ENCODE peak calls at places on chromosomes 3 and 15, in ten cellular contexts. One of them, this sample, is unnamed.

GRCh38 chr3:142501004-142501926 is 53.4 kb upstream of the XRN1 start:
- DNase-seq in neural progenitor cell: no peak
- DNase-seq in HFF-Myc: peak
- DNase-seq in A549: no peak
- DNase-seq in GM23338: no peak
- DNase-seq in fibroblast of lung: peak
- DNase-seq in stomach: no peak
- DNase-seq in fibroblast of mammary gland: peak
- DNase-seq in choroid plexus epithelial cell: peak
- DNase-seq in vagina: no peak
- DNase-seq in this sample: peak

GRCh38 chr3:108130247-108130646 is 39.4 kb upstream of the CD47 start:
- DNase-seq in fibroblast of lung: no peak
- DNase-seq in choroid plexus epithelial cell: no peak
- DNase-seq in vagina: no peak
- DNase-seq in GM23338: no peak
- DNase-seq in HFF-Myc: no peak
- DNase-seq in stomach: no peak
- DNase-seq in fibroblast of mammary gland: no peak
- DNase-seq in A549: no peak
- DNase-seq in neural progenitor cell: no peak
- DNase-seq in this sample: no peak

GRCh38 chr3:48684480-48685143 is 1.1 kb downstream of the NCKIPSD start:
- DNase-seq in stomach: no peak
- DNase-seq in A549: no peak
- DNase-seq in fibroblast of mammary gland: peak
- DNase-seq in vagina: no peak
- DNase-seq in GM23338: peak
- DNase-seq in neural progenitor cell: no peak
- DNase-seq in HFF-Myc: no peak
- DNase-seq in choroid plexus epithelial cell: peak
- DNase-seq in fibroblast of lung: no peak
- DNase-seq in this sample: no peak

GRCh38 chr3:24562874-24563273 is 68.2 kb upstream of the THRB start:
- DNase-seq in GM23338: no peak
- DNase-seq in neural progenitor cell: no peak
- DNase-seq in vagina: no peak
- DNase-seq in A549: no peak
- DNase-seq in choroid plexus epithelial cell: peak
- DNase-seq in stomach: no peak
- DNase-seq in fibroblast of lung: peak
- DNase-seq in fibroblast of mammary gland: peak
- DNase-seq in HFF-Myc: no peak
- DNase-seq in this sample: no peak

GRCh38 chr3:134810052-134810435 is 15.0 kb downstream of the EPHB1 start:
- DNase-seq in HFF-Myc: no peak
- DNase-seq in neural progenitor cell: no peak
- DNase-seq in vagina: no peak
- DNase-seq in fibroblast of mammary gland: no peak
- DNase-seq in A549: no peak
- DNase-seq in fibroblast of lung: no peak
- DNase-seq in stomach: no peak
- DNase-seq in GM23338: peak
- DNase-seq in choroid plexus epithelial cell: no peak
- DNase-seq in this sample: no peak

GRCh38 chr3:45437388-45437787 is 49.0 kb downstream of the LARS2 start:
- DNase-seq in A549: no peak
- DNase-seq in neural progenitor cell: no peak
- DNase-seq in HFF-Myc: no peak
- DNase-seq in choroid plexus epithelial cell: peak
- DNase-seq in fibroblast of mammary gland: peak
- DNase-seq in stomach: no peak
- DNase-seq in GM23338: no peak
- DNase-seq in vagina: no peak
- DNase-seq in fibroblast of lung: no peak
- DNase-seq in this sample: no peak

GRCh38 chr15:46681901-46682300 is 1035.4 kb upstream of the SEMA6D start:
- DNase-seq in GM23338: no peak
- DNase-seq in stomach: no peak
- DNase-seq in HFF-Myc: no peak
- DNase-seq in fibroblast of mammary gland: no peak
- DNase-seq in A549: no peak
- DNase-seq in choroid plexus epithelial cell: no peak
- DNase-seq in vagina: no peak
- DNase-seq in fibroblast of lung: no peak
- DNase-seq in neural progenitor cell: no peak
- DNase-seq in this sample: no peak

GRCh38 chr3:13379191-13379830 is 40.8 kb downstream of the NUP210 start:
- DNase-seq in fibroblast of mammary gland: peak
- DNase-seq in fibroblast of lung: peak
- DNase-seq in A549: no peak
- DNase-seq in choroid plexus epithelial cell: peak
- DNase-seq in stomach: no peak
- DNase-seq in HFF-Myc: no peak
- DNase-seq in vagina: no peak
- DNase-seq in neural progenitor cell: no peak
- DNase-seq in GM23338: no peak
- DNase-seq in this sample: peak

GRCh38 chr3:148004331-148004730 is 595.2 kb downstream of the ZIC1 start:
- DNase-seq in vagina: no peak
- DNase-seq in GM23338: peak
- DNase-seq in A549: no peak
- DNase-seq in neural progenitor cell: peak
- DNase-seq in choroid plexus epithelial cell: no peak
- DNase-seq in HFF-Myc: no peak
- DNase-seq in fibroblast of mammary gland: no peak
- DNase-seq in stomach: no peak
- DNase-seq in fibroblast of lung: no peak
- DNase-seq in this sample: no peak

GRCh38 chr3:50190921-50191660 is at the start of gene GNAT1:
- DNase-seq in GM23338: no peak
- DNase-seq in stomach: no peak
- DNase-seq in vagina: no peak
- DNase-seq in fibroblast of lung: no peak
- DNase-seq in choroid plexus epithelial cell: no peak
- DNase-seq in HFF-Myc: no peak
- DNase-seq in neural progenitor cell: no peak
- DNase-seq in A549: no peak
- DNase-seq in fibroblast of mammary gland: no peak
- DNase-seq in this sample: no peak

GRCh38 chr15:69217381-69217780 is 56.9 kb downstream of the GLCE start:
- DNase-seq in GM23338: no peak
- DNase-seq in fibroblast of mammary gland: no peak
- DNase-seq in choroid plexus epithelial cell: no peak
- DNase-seq in neural progenitor cell: no peak
- DNase-seq in stomach: no peak
- DNase-seq in vagina: no peak
- DNase-seq in A549: no peak
- DNase-seq in fibroblast of lung: no peak
- DNase-seq in HFF-Myc: no peak
- DNase-seq in this sample: no peak

GRCh38 chr3:181932039-181932438 is 220.3 kb downstream of the SOX2 start:
- DNase-seq in vagina: no peak
- DNase-seq in stomach: no peak
- DNase-seq in fibroblast of mammary gland: no peak
- DNase-seq in choroid plexus epithelial cell: no peak
- DNase-seq in neural progenitor cell: no peak
- DNase-seq in HFF-Myc: no peak
- DNase-seq in fibroblast of lung: no peak
- DNase-seq in GM23338: no peak
- DNase-seq in A549: no peak
- DNase-seq in this sample: no peak

GRCh38 chr3:181940703-181941102 is 229.0 kb downstream of the SOX2 start:
- DNase-seq in choroid plexus epithelial cell: no peak
- DNase-seq in A549: no peak
- DNase-seq in neural progenitor cell: no peak
- DNase-seq in fibroblast of mammary gland: no peak
- DNase-seq in stomach: no peak
- DNase-seq in fibroblast of lung: no peak
- DNase-seq in HFF-Myc: no peak
- DNase-seq in GM23338: peak
- DNase-seq in vagina: no peak
- DNase-seq in this sample: no peak

GRCh38 chr3:181933052-181933618 is 221.4 kb downstream of the SOX2 start:
- DNase-seq in A549: no peak
- DNase-seq in neural progenitor cell: no peak
- DNase-seq in fibroblast of lung: no peak
- DNase-seq in stomach: no peak
- DNase-seq in HFF-Myc: no peak
- DNase-seq in vagina: no peak
- DNase-seq in choroid plexus epithelial cell: no peak
- DNase-seq in fibroblast of mammary gland: no peak
- DNase-seq in GM23338: no peak
- DNase-seq in this sample: no peak

GRCh38 chr3:181936774-181937173 is 225.0 kb downstream of the SOX2 start:
- DNase-seq in fibroblast of mammary gland: no peak
- DNase-seq in choroid plexus epithelial cell: no peak
- DNase-seq in HFF-Myc: no peak
- DNase-seq in A549: no peak
- DNase-seq in fibroblast of lung: no peak
- DNase-seq in vagina: no peak
- DNase-seq in neural progenitor cell: no peak
- DNase-seq in stomach: no peak
- DNase-seq in GM23338: no peak
- DNase-seq in this sample: no peak

GRCh38 chr3:181935915-181936314 is 224.2 kb downstream of the SOX2 start:
- DNase-seq in HFF-Myc: no peak
- DNase-seq in A549: no peak
- DNase-seq in stomach: no peak
- DNase-seq in fibroblast of lung: no peak
- DNase-seq in fibroblast of mammary gland: no peak
- DNase-seq in GM23338: no peak
- DNase-seq in neural progenitor cell: no peak
- DNase-seq in vagina: no peak
- DNase-seq in choroid plexus epithelial cell: no peak
- DNase-seq in this sample: no peak
- TF ChIP-seq CTCF in HFF-Myc: no peak
- TF ChIP-seq CTCF in A549: no peak
- TF ChIP-seq CTCF in stomach: no peak
- TF ChIP-seq CTCF in fibroblast of lung: no peak
- TF ChIP-seq CTCF in fibroblast of mammary gland: no peak
- TF ChIP-seq CTCF in GM23338: peak
- TF ChIP-seq CTCF in neural progenitor cell: no peak
- TF ChIP-seq CTCF in vagina: no peak
- TF ChIP-seq CTCF in choroid plexus epithelial cell: no peak
- TF ChIP-seq CTCF in this sample: no peak

DNA sequence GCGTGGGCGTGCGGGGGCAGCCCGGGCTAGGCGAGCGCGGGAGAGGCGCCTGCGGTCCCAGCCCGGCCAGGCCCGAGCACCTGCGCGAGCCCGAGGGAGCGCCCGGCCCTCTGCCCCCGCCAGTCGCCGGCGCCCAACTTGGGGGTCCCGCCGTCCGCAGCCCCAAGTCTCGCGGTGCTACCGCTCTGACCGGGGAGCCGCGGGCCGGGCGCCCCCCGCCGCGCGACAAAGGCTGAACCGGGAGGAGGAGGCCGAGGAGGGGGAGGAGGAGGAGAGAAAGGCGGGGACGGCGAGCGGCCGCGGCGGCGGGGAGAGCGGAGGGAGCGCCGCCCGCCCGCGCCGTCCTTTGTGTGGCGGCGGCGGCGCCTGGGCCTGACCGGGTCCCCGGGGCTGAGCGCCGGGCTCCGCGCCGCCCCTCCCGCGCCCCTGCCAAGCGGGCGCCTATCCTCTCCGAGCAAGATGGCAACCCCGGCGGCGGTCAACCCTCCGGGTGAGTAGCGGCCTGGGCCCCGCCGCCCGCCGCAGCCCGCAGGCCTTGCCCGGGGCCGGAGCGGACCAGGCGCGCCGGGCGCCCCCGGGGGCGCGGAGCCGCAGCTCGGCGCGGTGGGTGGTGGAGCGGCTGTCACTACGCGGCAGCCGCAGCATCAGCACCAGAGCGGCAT is at the start of gene ARNT2:
- DNase-seq in choroid plexus epithelial cell: no peak
- DNase-seq in neural progenitor cell: peak
- DNase-seq in fibroblast of mammary gland: no peak
- DNase-seq in vagina: no peak
- DNase-seq in A549: peak
- DNase-seq in stomach: no peak
- DNase-seq in fibroblast of lung: peak
- DNase-seq in GM23338: peak
- DNase-seq in HFF-Myc: no peak
- DNase-seq in this sample: no peak
- H3K4me3 ChIP-seq in choroid plexus epithelial cell: peak
- H3K4me3 ChIP-seq in neural progenitor cell: peak
- H3K4me3 ChIP-seq in fibroblast of mammary gland: peak
- H3K4me3 ChIP-seq in vagina: peak
- H3K4me3 ChIP-seq in A549: peak
- H3K4me3 ChIP-seq in stomach: peak
- H3K4me3 ChIP-seq in fibroblast of lung: peak
- H3K4me3 ChIP-seq in GM23338: peak
- H3K4me3 ChIP-seq in HFF-Myc: peak
- H3K4me3 ChIP-seq in this sample: peak

DNA sequence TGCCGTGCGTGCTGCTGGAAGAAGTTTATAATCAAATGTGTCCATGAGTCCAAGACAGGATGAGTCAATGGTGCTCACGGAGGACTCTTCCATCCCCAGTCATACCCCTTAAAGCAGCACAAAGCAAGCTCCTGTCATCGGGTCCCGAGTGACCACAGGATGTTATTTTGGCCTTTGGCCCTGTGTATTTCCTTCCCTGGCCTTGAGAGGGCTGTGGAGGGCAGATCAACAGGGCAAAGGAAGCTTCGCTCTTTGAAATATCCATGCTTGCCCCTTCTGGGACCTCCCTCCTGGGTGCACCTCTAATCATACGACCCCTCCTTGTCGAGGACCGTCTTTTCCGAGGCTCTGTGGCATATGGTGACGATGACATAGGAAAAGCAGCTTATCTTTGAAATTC is 93.4 kb downstream of the SLCO3A1 start:
- DNase-seq in vagina: no peak
- DNase-seq in stomach: no peak
- DNase-seq in A549: no peak
- DNase-seq in fibroblast of lung: no peak
- DNase-seq in neural progenitor cell: peak
- DNase-seq in HFF-Myc: no peak
- DNase-seq in GM23338: peak
- DNase-seq in choroid plexus epithelial cell: no peak
- DNase-seq in fibroblast of mammary gland: no peak
- DNase-seq in this sample: no peak
- TF ChIP-seq CTCF in vagina: no peak
- TF ChIP-seq CTCF in stomach: no peak
- TF ChIP-seq CTCF in A549: no peak
- TF ChIP-seq CTCF in fibroblast of lung: no peak
- TF ChIP-seq CTCF in neural progenitor cell: peak
- TF ChIP-seq CTCF in HFF-Myc: no peak
- TF ChIP-seq CTCF in GM23338: peak
- TF ChIP-seq CTCF in choroid plexus epithelial cell: no peak
- TF ChIP-seq CTCF in fibroblast of mammary gland: no peak
- TF ChIP-seq CTCF in this sample: peak

DNA sequence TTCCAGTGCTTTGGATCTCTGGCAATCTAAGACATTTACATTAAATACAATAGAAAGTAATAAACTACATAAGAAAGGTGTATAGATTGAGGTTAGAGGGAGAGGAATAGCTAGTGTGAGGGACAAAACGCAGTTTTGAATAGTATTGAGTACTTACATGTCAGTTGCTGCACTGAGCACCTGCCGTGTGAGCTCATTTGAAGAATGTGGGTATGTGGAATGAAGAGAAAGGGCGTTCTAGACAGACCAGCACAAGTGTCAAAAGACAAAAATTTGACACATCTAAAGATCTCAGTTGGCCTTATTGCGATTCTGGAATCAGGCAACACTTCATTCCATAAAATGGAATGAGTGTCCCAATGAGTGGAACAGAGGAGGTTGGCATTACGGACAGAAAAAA is 769 bp upstream of the ICE2 start:
- DNase-seq in fibroblast of mammary gland: no peak
- DNase-seq in choroid plexus epithelial cell: no peak
- DNase-seq in HFF-Myc: no peak
- DNase-seq in vagina: no peak
- DNase-seq in fibroblast of lung: no peak
- DNase-seq in stomach: no peak
- DNase-seq in GM23338: no peak
- DNase-seq in A549: no peak
- DNase-seq in neural progenitor cell: peak
- DNase-seq in this sample: no peak
- H3K4me3 ChIP-seq in fibroblast of mammary gland: peak
- H3K4me3 ChIP-seq in choroid plexus epithelial cell: peak
- H3K4me3 ChIP-seq in HFF-Myc: peak
- H3K4me3 ChIP-seq in vagina: peak
- H3K4me3 ChIP-seq in fibroblast of lung: peak
- H3K4me3 ChIP-seq in stomach: peak
- H3K4me3 ChIP-seq in GM23338: peak
- H3K4me3 ChIP-seq in A549: peak
- H3K4me3 ChIP-seq in neural progenitor cell: peak
- H3K4me3 ChIP-seq in this sample: peak